ENCODE peak calls at places on chromosome X, in seven cellular contexts. I, Q, B, O, D, L and P are unnamed samples.

GRCh38 chrX:53233536-53233935 is 8.5 kb upstream of the KDM5C start:
- DNase-seq in B (no peak), L (no peak), Q (no peak), D (no peak), O (no peak), I (no peak), P (no peak)

GRCh38 chrX:148670277-148670676 is 169.9 kb downstream of the AFF2 start:
- DNase-seq in L (no peak), O (no peak), D (no peak), Q (no peak), I (no peak), B (no peak), P (no peak)

GRCh38 chrX:50432760-50433377 is 37.8 kb downstream of the DGKK start:
- DNase-seq in D (no peak), O (no peak), Q (no peak), B (no peak), L (no peak), I (no peak), P (no peak)

GRCh38 chrX:630007-630921 is at the start of gene SHOX:
- DNase-seq in O (no peak), L (no peak), Q (no peak), D (no peak), I (no peak), B (no peak), P (no peak)

GRCh38 chrX:115362334-115363095 is 73.0 kb downstream of the LUZP4 start:
- DNase-seq in Q (no peak), D (no peak), I (peak), O (no peak), L (no peak), B (no peak), P (no peak)

GRCh38 chrX:133980406-133980805 is 5.0 kb downstream of the GPC3 start:
- DNase-seq in O (no peak), I (no peak), L (no peak), D (peak), B (no peak), Q (no peak), P (no peak)

GRCh38 chrX:30023451-30023850 is 191.9 kb upstream of the MAGEB2 start:
- DNase-seq in B (no peak), O (no peak), D (peak), Q (no peak), I (no peak), L (no peak), P (no peak)

GRCh38 chrX:153966841-153967535 is 4.6 kb downstream of the HCFC1 start:
- DNase-seq in I (no peak), D (no peak), Q (no peak), L (no peak), O (no peak), B (no peak), P (no peak)

GRCh38 chrX:77749695-77750094 is 36.3 kb downstream of the ATRX start:
- DNase-seq in O (no peak), D (peak), L (no peak), B (no peak), I (peak), Q (peak), P (no peak)

GRCh38 chrX:148659481-148659880 is 159.1 kb downstream of the AFF2 start:
- DNase-seq in L (no peak), Q (no peak), O (no peak), I (peak), B (no peak), D (peak), P (no peak)

GRCh38 chrX:51461053-51462050 is 35.0 kb downstream of the NUDT11 start:
- DNase-seq in D (peak), O (no peak), B (no peak), I (peak), L (no peak), Q (peak), P (no peak)

GRCh38 chrX:134936542-134936941 is 54.2 kb upstream of the SMIM10 start:
- DNase-seq in L (no peak), B (no peak), Q (no peak), O (no peak), D (peak), I (peak), P (peak)

GRCh38 chrX:100368167-100368566 is 41.9 kb downstream of the PCDH19 start:
- DNase-seq in B (no peak), D (peak), L (no peak), Q (peak), I (no peak), O (no peak), P (no peak)

GRCh38 chrX:70437011-70437410 is 7.6 kb upstream of the DLG3 start:
- DNase-seq in D (peak), I (no peak), Q (no peak), O (no peak), B (no peak), L (no peak), P (no peak)

GRCh38 chrX:154023276-154024000 is 3.7 kb upstream of the IRAK1 start:
- DNase-seq in B (no peak), D (no peak), O (no peak), I (no peak), Q (no peak), L (no peak), P (no peak)

GRCh38 chrX:19670854-19671620 is 155.7 kb upstream of the MAP3K15 start:
- DNase-seq in B (peak), O (no peak), I (peak), L (no peak), Q (peak), D (peak), P (no peak)

GRCh38 chrX:126170715-126171114 is 4.6 kb upstream of the DCAF12L2 start:
- DNase-seq in O (no peak), B (no peak), Q (no peak), L (no peak), D (no peak), I (no peak), P (no peak)

GRCh38 chrX:46957299-46957698 is 45.1 kb downstream of the JADE3 start:
- DNase-seq in L (no peak), I (no peak), Q (no peak), D (no peak), B (no peak), O (no peak), P (no peak)

GRCh38 chrX:48683411-48683982 is at the start of gene WAS:
- DNase-seq in I (no peak), B (no peak), O (no peak), L (no peak), D (no peak), Q (no peak), P (no peak)

GRCh38 chrX:78997870-78998558 is 52.8 kb downstream of the P2RY10 start:
- DNase-seq in Q (no peak), L (peak), D (no peak), B (no peak), O (no peak), I (no peak), P (no peak)

GRCh38 chrX:21946925-21947641 is 6.6 kb downstream of the SMS start:
- DNase-seq in Q (no peak), I (peak), B (no peak), D (peak), L (no peak), O (no peak), P (no peak)

GRCh38 chrX:106948641-106949040 is 28.4 kb downstream of the CLDN2 start:
- DNase-seq in O (no peak), L (no peak), I (no peak), D (no peak), Q (no peak), B (no peak), P (no peak)

GRCh38 chrX:129925305-129926092 is 19.5 kb downstream of the UTP14A start:
- DNase-seq in D (peak), I (peak), L (no peak), Q (peak), B (peak), O (peak), P (no peak)

GRCh38 chrX:29110041-29110440 is 522.8 kb downstream of the IL1RAPL1 start:
- DNase-seq in Q (no peak), O (no peak), D (no peak), B (no peak), L (no peak), I (no peak), P (no peak)

GRCh38 chrX:37783284-37783683 is 3.4 kb downstream of the CYBB start:
- DNase-seq in O (no peak), I (no peak), B (no peak), Q (no peak), L (peak), D (no peak), P (no peak)

GRCh38 chrX:68146054-68146453 is 287.2 kb downstream of the OPHN1 start:
- DNase-seq in D (peak), B (no peak), I (peak), Q (peak), L (no peak), O (no peak), P (peak)

GRCh38 chrX:97860206-97860605 is 976.5 kb downstream of the RPA4 start:
- DNase-seq in I (peak), Q (no peak), B (no peak), D (no peak), O (no peak), L (no peak), P (peak)

GRCh38 chrX:77446029-77446585 is 1.1 kb upstream of the FGF16 start:
- DNase-seq in Q (no peak), I (no peak), O (no peak), D (no peak), B (no peak), L (peak), P (no peak)

GRCh38 chrX:11363069-11363594 is 69.9 kb downstream of the AMELX start:
- DNase-seq in O (no peak), L (no peak), Q (no peak), D (no peak), I (no peak), B (no peak), P (no peak)

GRCh38 chrX:39564751-39565150 is 533.0 kb downstream of the BCOR start:
- DNase-seq in I (no peak), B (no peak), O (no peak), Q (no peak), D (no peak), L (no peak), P (no peak)

GRCh38 chrX:2831471-2832228 is 2.9 kb downstream of the GYG2 start:
- DNase-seq in I (no peak), L (no peak), D (no peak), O (no peak), Q (no peak), B (no peak), P (no peak)
- H3K4me3 ChIP-seq in I (no peak), L (no peak), D (no peak), O (no peak), Q (no peak), B (no peak), P (no peak)

GRCh38 chrX:109747681-109748080 is 14.6 kb upstream of the ACSL4 start:
- DNase-seq in Q (no peak), I (no peak), B (no peak), O (no peak), D (no peak), L (no peak), P (no peak)
- TF ChIP-seq CTCF in Q (no peak), I (no peak), B (no peak), O (no peak), D (no peak), L (no peak), P (no peak)

GRCh38 chrX:41090568-41091238 is 5.5 kb downstream of the USP9X start:
- DNase-seq in D (no peak), B (no peak), L (no peak), Q (no peak), I (no peak), O (no peak), P (no peak)
- H3K4me3 ChIP-seq in D (peak), B (no peak), L (no peak), Q (peak), I (no peak), O (no peak), P (no peak)

GRCh38 chrX:10126834-10127233 is 29.9 kb upstream of the CLCN4 start:
- DNase-seq in I (no peak), B (no peak), D (no peak), O (no peak), L (no peak), Q (no peak), P (no peak)

GRCh38 chrX:10130354-10130753 is 26.4 kb upstream of the CLCN4 start:
- DNase-seq in B (no peak), I (no peak), Q (no peak), L (no peak), D (no peak), O (no peak), P (no peak)

GRCh38 chrX:10126044-10126443 is 30.7 kb upstream of the CLCN4 start:
- DNase-seq in I (no peak), D (no peak), B (no peak), L (no peak), O (peak), Q (no peak), P (no peak)

GRCh38 chrX:10129229-10129628 is 27.5 kb upstream of the CLCN4 start:
- DNase-seq in D (no peak), L (no peak), O (no peak), Q (no peak), B (no peak), I (no peak), P (no peak)

DNA sequence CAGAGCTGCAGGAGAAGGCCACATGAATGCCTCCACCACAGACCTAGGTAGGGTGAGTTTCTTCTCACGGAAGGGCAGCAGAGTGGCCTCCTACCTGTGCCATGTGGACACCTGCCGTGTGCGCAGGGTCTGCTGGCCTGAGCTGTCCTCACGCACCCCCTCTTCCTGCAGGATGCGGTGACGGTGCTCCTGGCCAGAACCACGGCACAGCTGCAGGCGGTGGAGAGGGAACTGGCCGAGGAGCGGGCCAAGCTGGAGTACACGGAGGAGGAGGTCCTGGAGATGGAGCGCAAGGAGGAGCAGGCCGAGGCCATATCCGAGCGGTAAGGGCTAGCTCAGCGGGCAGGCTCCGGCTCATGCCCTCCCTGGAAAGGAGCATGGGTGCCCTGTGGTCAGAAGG is 28.4 kb upstream of the CLCN4 start:
- DNase-seq in L (no peak), Q (no peak), I (no peak), O (no peak), D (no peak), B (no peak), P (no peak)
- TF ChIP-seq CTCF in L (no peak), Q (no peak), I (no peak), O (no peak), D (no peak), B (no peak), P (no peak)

GRCh38 chrX:6446588-6446987 is 88.3 kb downstream of the VCX3A start:
- DNase-seq in D (no peak), L (no peak), O (no peak), B (no peak), I (no peak), Q (no peak), P (no peak)
- H3K4me3 ChIP-seq in D (no peak), L (no peak), O (no peak), B (no peak), I (no peak), Q (no peak), P (no peak)

GRCh38 chrX:123732679-123733363 is at the start of gene THOC2:
- DNase-seq in I (peak), O (peak), L (peak), D (peak), Q (peak), B (peak), P (no peak)
- TF ChIP-seq CTCF in I (peak), O (no peak), L (peak), D (peak), Q (no peak), B (peak), P (peak)